ENCODE peak calls at places on chromosomes 12 and 14, in ten cellular contexts. C is GM12878, Q is tibial nerve, M is breast epithelium, V is esophagus muscularis mucosa, F is Peyer's patch, B is A549, R is spleen, W is transverse colon, Z is erythroblast. N is an unnamed sample.

GRCh38 chr12:48184549-48184922 is 1.1 kb downstream of the CCDC184 start:
- DNase-seq in C (no peak), Q (no peak), M (no peak), V (peak; percentile 42), F (no peak), B (no peak), R (no peak), W (no peak), Z (no peak), N (no peak)

GRCh38 chr14:89625208-89625987 is 208.4 kb upstream of the FOXN3 start:
- DNase-seq in C (no peak), Q (no peak), M (no peak), V (no peak), F (no peak), B (no peak), R (no peak), W (no peak), Z (no peak), N (no peak)

GRCh38 chr14:39441805-39442204 is 9.6 kb upstream of the FBXO33 start:
- DNase-seq in C (no peak), Q (no peak), M (no peak), V (no peak), F (no peak), B (no peak), R (no peak), W (no peak), Z (no peak), N (no peak)

GRCh38 chr12:28489256-28489655 is 299.0 kb downstream of the CCDC91 start:
- DNase-seq in C (no peak), Q (no peak), M (no peak), V (no peak), F (no peak), B (no peak), R (no peak), W (no peak), Z (no peak), N (no peak)

GRCh38 chr12:55642275-55643068 is 5.8 kb downstream of the OR10P1 start:
- DNase-seq in C (no peak), Q (no peak), M (no peak), V (no peak), F (peak; percentile 62), B (no peak), R (peak; percentile 87), W (no peak), Z (no peak), N (no peak)

GRCh38 chr14:55146425-55146824 is 17.4 kb downstream of the LGALS3 start:
- DNase-seq in C (no peak), Q (no peak), M (no peak), V (no peak), F (no peak), B (no peak), R (no peak), W (no peak), Z (no peak), N (no peak)

GRCh38 chr14:75561013-75561432 is 17.4 kb upstream of the FLVCR2 start:
- DNase-seq in C (no peak), Q (peak; percentile 68), M (peak; percentile 74), V (no peak), F (peak; percentile 56), B (peak; percentile 87), R (peak; percentile 87), W (peak; percentile 82), Z (peak; percentile 11), N (peak; percentile 65)

GRCh38 chr14:104371031-104371430 is 208.5 kb upstream of the C14orf180 start:
- DNase-seq in C (no peak), Q (no peak), M (no peak), V (no peak), F (no peak), B (no peak), R (no peak), W (no peak), Z (no peak), N (peak; percentile 33)

GRCh38 chr12:29743072-29743471 is 40.7 kb downstream of the TMTC1 start:
- DNase-seq in C (no peak), Q (no peak), M (no peak), V (no peak), F (no peak), B (no peak), R (no peak), W (no peak), Z (no peak), N (no peak)

GRCh38 chr12:42961395-42961794 is 371.8 kb upstream of the PRICKLE1 start:
- DNase-seq in C (no peak), Q (no peak), M (peak; percentile 29), V (no peak), F (no peak), B (peak; percentile 90), R (no peak), W (no peak), Z (no peak), N (no peak)

GRCh38 chr14:99546230-99546879 is 57.7 kb downstream of the CCDC85C start:
- DNase-seq in C (no peak), Q (no peak), M (no peak), V (no peak), F (no peak), B (no peak), R (no peak), W (no peak), Z (no peak), N (no peak)

GRCh38 chr12:120089105-120089504 is 27.4 kb downstream of the RAB35 start:
- DNase-seq in C (no peak), Q (no peak), M (no peak), V (no peak), F (no peak), B (no peak), R (no peak), W (no peak), Z (no peak), N (no peak)

GRCh38 chr12:120090211-120090610 is 26.3 kb downstream of the RAB35 start:
- DNase-seq in C (no peak), Q (no peak), M (no peak), V (no peak), F (no peak), B (no peak), R (no peak), W (no peak), Z (no peak), N (no peak)

GRCh38 chr12:120085920-120086319 is 30.6 kb downstream of the RAB35 start:
- DNase-seq in C (no peak), Q (no peak), M (no peak), V (no peak), F (no peak), B (no peak), R (no peak), W (no peak), Z (no peak), N (no peak)

GRCh38 chr12:120089796-120090195 is 26.8 kb downstream of the RAB35 start:
- DNase-seq in C (no peak), Q (no peak), M (no peak), V (no peak), F (no peak), B (no peak), R (no peak), W (no peak), Z (no peak), N (peak; percentile 29)

DNA sequence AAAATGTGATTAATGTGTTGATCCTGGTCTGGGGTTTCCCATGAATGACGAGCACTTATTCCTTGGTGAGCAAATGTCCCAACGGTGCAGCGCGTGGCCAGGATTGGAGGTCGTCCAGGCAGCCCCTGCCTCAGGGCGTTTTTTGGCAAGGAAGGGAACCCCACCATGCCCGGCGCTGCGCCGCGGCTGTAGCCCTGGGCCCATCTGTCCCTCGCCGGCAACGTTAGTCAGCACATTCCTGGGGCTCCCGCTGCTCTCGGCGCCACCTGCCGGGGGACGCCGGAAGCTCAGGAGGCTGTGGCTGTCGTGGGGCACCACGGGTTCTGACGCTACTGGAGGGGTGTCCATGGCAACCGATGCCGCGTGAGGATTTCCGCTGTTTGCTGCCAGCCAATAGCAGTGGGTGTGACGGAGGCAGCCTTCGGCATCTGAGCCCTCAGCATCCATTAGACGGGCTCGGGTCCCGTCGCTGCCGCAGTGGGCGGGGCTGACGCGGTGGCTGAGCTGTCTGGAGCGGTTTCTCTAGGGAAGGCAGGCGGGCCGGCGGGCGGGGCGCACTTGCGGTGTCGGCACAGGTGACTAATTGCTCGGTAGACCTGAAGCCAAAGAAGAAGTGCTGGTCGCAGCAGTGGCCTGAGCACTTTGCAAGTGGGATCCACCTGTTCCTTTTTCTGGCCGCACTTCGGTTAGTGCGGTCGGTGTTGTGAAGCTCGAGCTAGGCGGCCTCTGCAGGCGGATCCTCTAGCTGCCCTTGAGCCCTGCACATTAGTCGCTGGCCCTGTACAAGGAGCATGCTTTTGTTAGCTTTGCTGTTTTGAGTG is 29.5 kb downstream of the RAB35 start:
- DNase-seq in C (peak; percentile 98), Q (peak; percentile 98), M (peak; percentile 99), V (peak; percentile 100), F (peak; percentile 99), B (peak; percentile 99), R (peak; percentile 100), W (peak; percentile 99), Z (peak; percentile 96), N (peak; percentile 98)
- TF ChIP-seq POLR2A in C (peak; percentile 75), Q (peak; percentile 39), M (no peak), V (no peak), F (peak; percentile 18), B (peak; percentile 68), R (peak; percentile 78), W (no peak), Z (no peak), N (no peak)

DNA sequence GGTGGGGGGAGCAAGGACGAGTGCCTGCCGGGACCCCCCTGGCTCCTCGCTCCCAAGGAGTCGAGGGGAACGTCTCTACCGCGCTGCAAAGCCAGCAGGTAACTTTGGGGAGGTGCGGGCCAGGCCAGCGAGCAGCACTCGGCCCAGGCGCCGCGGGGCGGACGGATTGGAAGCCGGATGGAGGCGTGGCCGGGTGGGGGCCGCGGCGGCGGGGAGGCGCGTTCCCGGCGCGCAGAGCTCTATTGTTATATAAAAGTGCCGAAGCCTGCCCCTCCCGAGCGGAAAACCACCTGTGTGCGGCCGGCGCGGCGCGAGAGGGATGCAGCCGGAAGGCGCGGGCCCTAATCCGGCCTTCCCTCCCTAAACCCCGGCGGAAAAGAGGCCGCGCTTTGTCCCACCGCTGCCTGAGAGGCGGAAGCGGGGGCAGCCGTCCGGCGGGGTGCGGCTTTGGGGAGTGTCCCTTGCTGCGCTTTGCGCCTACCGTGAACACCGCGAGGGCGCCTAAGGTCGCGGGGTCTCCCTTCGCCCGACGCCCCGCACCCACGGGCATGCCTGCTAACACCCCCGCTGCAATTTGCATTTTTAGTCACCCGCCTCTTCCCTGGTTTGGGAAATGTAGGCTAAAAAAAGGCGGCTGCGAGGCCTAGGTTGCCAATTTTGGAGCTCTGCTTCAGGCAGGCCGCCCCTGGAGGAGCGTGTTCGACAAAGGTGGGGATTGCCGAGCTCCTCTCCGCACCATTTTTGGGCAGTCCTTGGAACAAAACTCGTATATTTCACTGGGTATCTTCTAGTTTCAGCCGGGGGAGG is 1.7 kb upstream of the DUSP6 start:
- DNase-seq in C (no peak), Q (peak; percentile 40), M (peak; percentile 80), V (no peak), F (peak; percentile 61), B (peak; percentile 81), R (peak; percentile 96), W (peak; percentile 90), Z (peak; percentile 76), N (peak; percentile 90)
- TF ChIP-seq POLR2A in C (no peak), Q (peak; percentile 25), M (no peak), V (no peak), F (peak; percentile 56), B (peak; percentile 28), R (peak; percentile 36), W (peak; percentile 85), Z (no peak), N (peak; percentile 19)

GRCh38 chr14:70600382-70601157 is at the start of gene MED6:
- DNase-seq in C (peak; percentile 69), Q (peak; percentile 90), M (peak; percentile 87), V (peak; percentile 96), F (peak; percentile 91), B (peak; percentile 94), R (peak; percentile 97), W (peak; percentile 96), Z (peak; percentile 93), N (peak; percentile 95)
- TF ChIP-seq POLR2A in C (peak; percentile 81), Q (peak; percentile 29), M (peak; percentile 10), V (no peak), F (no peak), B (peak; percentile 5), R (no peak), W (peak; percentile 43), Z (peak; percentile 64), N (no peak)

GRCh38 chr12:52036587-52037171 is 14.6 kb upstream of the NR4A1 start:
- DNase-seq in C (no peak), Q (peak; percentile 82), M (peak; percentile 82), V (no peak), F (peak; percentile 87), B (peak; percentile 83), R (peak; percentile 93), W (peak; percentile 94), Z (peak; percentile 51), N (peak; percentile 95)
- TF ChIP-seq POLR2A in C (peak; percentile 20), Q (peak; percentile 85), M (no peak), V (no peak), F (peak; percentile 66), B (no peak), R (no peak), W (peak; percentile 57), Z (peak; percentile 40), N (peak; percentile 47)

N was measured in heart left ventricle.